ENCODE peak calls at places on chromosomes 7 and 10, in eight cellular contexts. One of them, this sample, is unnamed.

GRCh38 chr7:66557214-66558200 is 71.2 kb upstream of the KCTD7 start:
- DNase-seq in HTR-8/SVneo: peak; percentile 56
- DNase-seq in LHCN-M2: peak; percentile 42
- DNase-seq in stimulated activated CD4-positive, alpha-beta T cell treated with anti-CD3 and anti-CD28 coated beads, Interleukin-12 subunit alpha, Interleukin-12 subunit beta, amount 100 ng/mL, for 24 hours: peak; percentile 51
- DNase-seq in ELR: peak; percentile 54
- DNase-seq in effector CD8-positive, alpha-beta T cell: peak; percentile 58
- DNase-seq in RPMI7951: peak; percentile 34
- DNase-seq in suprapubic skin: peak; percentile 81
- DNase-seq in this sample: peak; percentile 89

GRCh38 chr10:117686606-117687005 is 144.1 kb downstream of the EMX2 start:
- DNase-seq in HTR-8/SVneo: no peak
- DNase-seq in LHCN-M2: no peak
- DNase-seq in stimulated activated CD4-positive, alpha-beta T cell treated with anti-CD3 and anti-CD28 coated beads, Interleukin-12 subunit alpha, Interleukin-12 subunit beta, amount 100 ng/mL, for 24 hours: no peak
- DNase-seq in ELR: no peak
- DNase-seq in effector CD8-positive, alpha-beta T cell: no peak
- DNase-seq in RPMI7951: no peak
- DNase-seq in suprapubic skin: no peak
- DNase-seq in this sample: no peak

GRCh38 chr7:132112111-132112510 is 464.2 kb downstream of the PLXNA4 start:
- DNase-seq in HTR-8/SVneo: no peak
- DNase-seq in LHCN-M2: no peak
- DNase-seq in stimulated activated CD4-positive, alpha-beta T cell treated with anti-CD3 and anti-CD28 coated beads, Interleukin-12 subunit alpha, Interleukin-12 subunit beta, amount 100 ng/mL, for 24 hours: no peak
- DNase-seq in ELR: no peak
- DNase-seq in effector CD8-positive, alpha-beta T cell: no peak
- DNase-seq in RPMI7951: peak; percentile 26
- DNase-seq in suprapubic skin: no peak
- DNase-seq in this sample: no peak

GRCh38 chr10:96917628-96918027 is 85.5 kb downstream of the LCOR start:
- DNase-seq in HTR-8/SVneo: no peak
- DNase-seq in LHCN-M2: no peak
- DNase-seq in stimulated activated CD4-positive, alpha-beta T cell treated with anti-CD3 and anti-CD28 coated beads, Interleukin-12 subunit alpha, Interleukin-12 subunit beta, amount 100 ng/mL, for 24 hours: no peak
- DNase-seq in ELR: no peak
- DNase-seq in effector CD8-positive, alpha-beta T cell: no peak
- DNase-seq in RPMI7951: no peak
- DNase-seq in suprapubic skin: no peak
- DNase-seq in this sample: no peak

GRCh38 chr10:88987243-88987726 is 3.3 kb upstream of the FAS start:
- DNase-seq in HTR-8/SVneo: no peak
- DNase-seq in LHCN-M2: no peak
- DNase-seq in stimulated activated CD4-positive, alpha-beta T cell treated with anti-CD3 and anti-CD28 coated beads, Interleukin-12 subunit alpha, Interleukin-12 subunit beta, amount 100 ng/mL, for 24 hours: no peak
- DNase-seq in ELR: no peak
- DNase-seq in effector CD8-positive, alpha-beta T cell: no peak
- DNase-seq in RPMI7951: no peak
- DNase-seq in suprapubic skin: no peak
- DNase-seq in this sample: no peak

GRCh38 chr7:36653011-36653670 is 71.2 kb downstream of the AOAH start:
- DNase-seq in HTR-8/SVneo: no peak
- DNase-seq in LHCN-M2: peak; percentile 69
- DNase-seq in stimulated activated CD4-positive, alpha-beta T cell treated with anti-CD3 and anti-CD28 coated beads, Interleukin-12 subunit alpha, Interleukin-12 subunit beta, amount 100 ng/mL, for 24 hours: no peak
- DNase-seq in ELR: peak; percentile 27
- DNase-seq in effector CD8-positive, alpha-beta T cell: no peak
- DNase-seq in RPMI7951: no peak
- DNase-seq in suprapubic skin: no peak
- DNase-seq in this sample: no peak

GRCh38 chr7:26664735-26665420 is 199.5 kb downstream of the SKAP2 start:
- DNase-seq in HTR-8/SVneo: peak; percentile 32
- DNase-seq in LHCN-M2: peak; percentile 22
- DNase-seq in stimulated activated CD4-positive, alpha-beta T cell treated with anti-CD3 and anti-CD28 coated beads, Interleukin-12 subunit alpha, Interleukin-12 subunit beta, amount 100 ng/mL, for 24 hours: no peak
- DNase-seq in ELR: peak; percentile 36
- DNase-seq in effector CD8-positive, alpha-beta T cell: peak; percentile 1
- DNase-seq in RPMI7951: peak; percentile 79
- DNase-seq in suprapubic skin: no peak
- DNase-seq in this sample: no peak

GRCh38 chr10:58985216-58985615 is 191.2 kb upstream of the PHYHIPL start:
- DNase-seq in HTR-8/SVneo: no peak
- DNase-seq in LHCN-M2: no peak
- DNase-seq in stimulated activated CD4-positive, alpha-beta T cell treated with anti-CD3 and anti-CD28 coated beads, Interleukin-12 subunit alpha, Interleukin-12 subunit beta, amount 100 ng/mL, for 24 hours: no peak
- DNase-seq in ELR: no peak
- DNase-seq in effector CD8-positive, alpha-beta T cell: no peak
- DNase-seq in RPMI7951: no peak
- DNase-seq in suprapubic skin: no peak
- DNase-seq in this sample: no peak

GRCh38 chr10:28810062-28810870 is 132.9 kb downstream of the BAMBI start:
- DNase-seq in HTR-8/SVneo: no peak
- DNase-seq in LHCN-M2: peak; percentile 23
- DNase-seq in stimulated activated CD4-positive, alpha-beta T cell treated with anti-CD3 and anti-CD28 coated beads, Interleukin-12 subunit alpha, Interleukin-12 subunit beta, amount 100 ng/mL, for 24 hours: no peak
- DNase-seq in ELR: no peak
- DNase-seq in effector CD8-positive, alpha-beta T cell: no peak
- DNase-seq in RPMI7951: peak; percentile 50
- DNase-seq in suprapubic skin: no peak
- DNase-seq in this sample: peak; percentile 29

GRCh38 chr7:156470399-156471320 is 169.9 kb upstream of the RNF32 start:
- DNase-seq in HTR-8/SVneo: no peak
- DNase-seq in LHCN-M2: no peak
- DNase-seq in stimulated activated CD4-positive, alpha-beta T cell treated with anti-CD3 and anti-CD28 coated beads, Interleukin-12 subunit alpha, Interleukin-12 subunit beta, amount 100 ng/mL, for 24 hours: no peak
- DNase-seq in ELR: no peak
- DNase-seq in effector CD8-positive, alpha-beta T cell: no peak
- DNase-seq in RPMI7951: no peak
- DNase-seq in suprapubic skin: no peak
- DNase-seq in this sample: peak; percentile 32

GRCh38 chr7:92729172-92729571 is 107.2 kb downstream of the CDK6 start:
- DNase-seq in HTR-8/SVneo: no peak
- DNase-seq in LHCN-M2: no peak
- DNase-seq in stimulated activated CD4-positive, alpha-beta T cell treated with anti-CD3 and anti-CD28 coated beads, Interleukin-12 subunit alpha, Interleukin-12 subunit beta, amount 100 ng/mL, for 24 hours: no peak
- DNase-seq in ELR: no peak
- DNase-seq in effector CD8-positive, alpha-beta T cell: no peak
- DNase-seq in RPMI7951: no peak
- DNase-seq in suprapubic skin: no peak
- DNase-seq in this sample: no peak

GRCh38 chr10:51073461-51074237 is 638 bp upstream of the PRKG1 start:
- DNase-seq in HTR-8/SVneo: no peak
- DNase-seq in LHCN-M2: peak; percentile 29
- DNase-seq in stimulated activated CD4-positive, alpha-beta T cell treated with anti-CD3 and anti-CD28 coated beads, Interleukin-12 subunit alpha, Interleukin-12 subunit beta, amount 100 ng/mL, for 24 hours: no peak
- DNase-seq in ELR: peak; percentile 43
- DNase-seq in effector CD8-positive, alpha-beta T cell: no peak
- DNase-seq in RPMI7951: no peak
- DNase-seq in suprapubic skin: peak; percentile 70
- DNase-seq in this sample: peak; percentile 49